ENCODE peak calls at places on chromosomes 12 and 14, in six cellular contexts. One of them, this sample, is unnamed.

GRCh38 chr14:37590096-37590809 is 4.8 kb downstream of the FOXA1 start:
- DNase-seq in OCI-LY7: no peak
- DNase-seq in HCT116: no peak
- DNase-seq in neural progenitor cell: no peak
- DNase-seq in SK-N-SH: no peak
- DNase-seq in GM23338: no peak
- DNase-seq in this sample: no peak

GRCh38 chr12:68759852-68760251 is 13.9 kb downstream of the SLC35E3 start:
- DNase-seq in OCI-LY7: no peak
- DNase-seq in HCT116: no peak
- DNase-seq in neural progenitor cell: no peak
- DNase-seq in SK-N-SH: no peak
- DNase-seq in GM23338: no peak
- DNase-seq in this sample: no peak

GRCh38 chr14:69118313-69118712 is 34.6 kb downstream of the DCAF5 start:
- DNase-seq in OCI-LY7: no peak
- DNase-seq in HCT116: no peak
- DNase-seq in neural progenitor cell: no peak
- DNase-seq in SK-N-SH: no peak
- DNase-seq in GM23338: no peak
- DNase-seq in this sample: no peak

GRCh38 chr14:104752338-104752734 is 611 bp upstream of the SIVA1 start:
- DNase-seq in OCI-LY7: no peak
- DNase-seq in HCT116: no peak
- DNase-seq in neural progenitor cell: no peak
- DNase-seq in SK-N-SH: no peak
- DNase-seq in GM23338: no peak
- DNase-seq in this sample: no peak

GRCh38 chr12:90333939-90334338 is 621.0 kb downstream of the CCER1 start:
- DNase-seq in OCI-LY7: no peak
- DNase-seq in HCT116: no peak
- DNase-seq in neural progenitor cell: no peak
- DNase-seq in SK-N-SH: no peak
- DNase-seq in GM23338: no peak
- DNase-seq in this sample: no peak

GRCh38 chr12:47894068-47894467 is 10.7 kb downstream of the VDR start:
- DNase-seq in OCI-LY7: peak
- DNase-seq in HCT116: no peak
- DNase-seq in neural progenitor cell: no peak
- DNase-seq in SK-N-SH: no peak
- DNase-seq in GM23338: no peak
- DNase-seq in this sample: peak

GRCh38 chr12:56411781-56412639 is 37.2 kb downstream of the TIMELESS start:
- DNase-seq in OCI-LY7: no peak
- DNase-seq in HCT116: no peak
- DNase-seq in neural progenitor cell: no peak
- DNase-seq in SK-N-SH: no peak
- DNase-seq in GM23338: no peak
- DNase-seq in this sample: no peak

GRCh38 chr12:118680361-118680963 is 300.9 kb upstream of the SRRM4 start:
- DNase-seq in OCI-LY7: no peak
- DNase-seq in HCT116: no peak
- DNase-seq in neural progenitor cell: peak
- DNase-seq in SK-N-SH: no peak
- DNase-seq in GM23338: peak
- DNase-seq in this sample: no peak

GRCh38 chr14:47490766-47491165 is 184.6 kb downstream of the MDGA2 start:
- DNase-seq in OCI-LY7: no peak
- DNase-seq in HCT116: no peak
- DNase-seq in neural progenitor cell: no peak
- DNase-seq in SK-N-SH: no peak
- DNase-seq in GM23338: no peak
- DNase-seq in this sample: no peak

GRCh38 chr12:67811437-67812361 is 163.2 kb downstream of the DYRK2 start:
- DNase-seq in OCI-LY7: no peak
- DNase-seq in HCT116: no peak
- DNase-seq in neural progenitor cell: no peak
- DNase-seq in SK-N-SH: no peak
- DNase-seq in GM23338: no peak
- DNase-seq in this sample: no peak

GRCh38 chr12:6751767-6752166 is 1.2 kb downstream of the MLF2 start:
- DNase-seq in OCI-LY7: no peak
- DNase-seq in HCT116: no peak
- DNase-seq in neural progenitor cell: no peak
- DNase-seq in SK-N-SH: no peak
- DNase-seq in GM23338: no peak
- DNase-seq in this sample: no peak

GRCh38 chr14:91241848-91242247 is 2.7 kb downstream of the GPR68 start:
- DNase-seq in OCI-LY7: peak
- DNase-seq in HCT116: no peak
- DNase-seq in neural progenitor cell: no peak
- DNase-seq in SK-N-SH: no peak
- DNase-seq in GM23338: no peak
- DNase-seq in this sample: no peak

GRCh38 chr14:100830681-100831080 is 4.8 kb downstream of the MEG3 start:
- DNase-seq in OCI-LY7: no peak
- DNase-seq in HCT116: no peak
- DNase-seq in neural progenitor cell: peak
- DNase-seq in SK-N-SH: no peak
- DNase-seq in GM23338: no peak
- DNase-seq in this sample: no peak

GRCh38 chr12:48717252-48717695 is 767 bp upstream of the CCNT1 start:
- DNase-seq in OCI-LY7: peak
- DNase-seq in HCT116: no peak
- DNase-seq in neural progenitor cell: peak
- DNase-seq in SK-N-SH: no peak
- DNase-seq in GM23338: peak
- DNase-seq in this sample: peak

GRCh38 chr12:96434107-96434506 is 33.9 kb upstream of the CDK17 start:
- DNase-seq in OCI-LY7: peak
- DNase-seq in HCT116: no peak
- DNase-seq in neural progenitor cell: no peak
- DNase-seq in SK-N-SH: no peak
- DNase-seq in GM23338: no peak
- DNase-seq in this sample: peak

DNA sequence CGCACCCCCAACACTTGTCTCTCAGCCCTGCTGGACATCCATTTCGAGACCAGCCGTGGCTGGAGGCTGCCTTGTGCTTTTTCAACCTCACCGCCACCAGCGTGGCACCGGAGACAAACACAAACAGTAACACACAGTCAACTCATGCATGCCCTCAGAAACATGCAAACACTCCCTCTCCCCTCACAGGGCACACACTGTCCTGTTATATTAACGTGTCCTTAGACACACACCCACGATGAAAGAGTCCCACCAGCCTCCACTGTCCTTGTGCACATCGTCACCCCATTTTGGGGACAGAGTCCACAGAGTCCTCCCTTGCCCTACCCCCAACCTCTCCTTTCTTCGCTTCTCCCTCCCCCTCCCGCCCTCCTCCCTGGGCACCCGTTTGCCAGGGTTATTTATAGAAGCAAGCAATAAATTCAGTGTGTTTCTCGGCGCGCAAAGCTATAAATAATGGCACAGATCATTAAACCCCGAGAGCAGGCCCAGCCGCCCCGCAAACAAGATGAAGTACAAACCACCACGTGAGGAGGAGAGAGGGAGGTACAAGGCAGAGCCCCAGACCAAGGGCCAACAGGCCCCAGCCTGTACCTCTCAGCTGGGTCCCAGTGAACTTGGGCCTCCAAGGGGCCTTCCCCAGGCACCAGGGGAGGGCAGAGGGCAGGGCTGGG is 27.8 kb downstream of the SMUG1 start:
- DNase-seq in OCI-LY7: no peak
- DNase-seq in HCT116: no peak
- DNase-seq in neural progenitor cell: no peak
- DNase-seq in SK-N-SH: no peak
- DNase-seq in GM23338: no peak
- DNase-seq in this sample: no peak
- H3K4me3 ChIP-seq in OCI-LY7: no peak
- H3K4me3 ChIP-seq in HCT116: no peak
- H3K4me3 ChIP-seq in neural progenitor cell: no peak
- H3K4me3 ChIP-seq in SK-N-SH: no peak
- H3K4me3 ChIP-seq in GM23338: no peak
- H3K4me3 ChIP-seq in this sample: no peak

GRCh38 chr14:52328286-52328685 is 14.2 kb downstream of the PTGER2 start:
- DNase-seq in OCI-LY7: no peak
- DNase-seq in HCT116: no peak
- DNase-seq in neural progenitor cell: no peak
- DNase-seq in SK-N-SH: no peak
- DNase-seq in GM23338: no peak
- DNase-seq in this sample: no peak

GRCh38 chr14:52327374-52328226 is 13.5 kb downstream of the PTGER2 start:
- DNase-seq in OCI-LY7: no peak
- DNase-seq in HCT116: no peak
- DNase-seq in neural progenitor cell: no peak
- DNase-seq in SK-N-SH: no peak
- DNase-seq in GM23338: no peak
- DNase-seq in this sample: no peak

GRCh38 chr14:52329678-52330376 is 15.7 kb downstream of the PTGER2 start:
- DNase-seq in OCI-LY7: no peak
- DNase-seq in HCT116: no peak
- DNase-seq in neural progenitor cell: no peak
- DNase-seq in SK-N-SH: no peak
- DNase-seq in GM23338: no peak
- DNase-seq in this sample: no peak

GRCh38 chr14:52325632-52326031 is 11.5 kb downstream of the PTGER2 start:
- DNase-seq in OCI-LY7: no peak
- DNase-seq in HCT116: no peak
- DNase-seq in neural progenitor cell: no peak
- DNase-seq in SK-N-SH: no peak
- DNase-seq in GM23338: no peak
- DNase-seq in this sample: no peak

GRCh38 chr14:52325126-52325525 is 11.0 kb downstream of the PTGER2 start:
- DNase-seq in OCI-LY7: peak
- DNase-seq in HCT116: no peak
- DNase-seq in neural progenitor cell: no peak
- DNase-seq in SK-N-SH: no peak
- DNase-seq in GM23338: no peak
- DNase-seq in this sample: no peak
- TF ChIP-seq EZH2phosphoT487 in OCI-LY7: no peak
- TF ChIP-seq EZH2phosphoT487 in HCT116: no peak
- TF ChIP-seq EZH2phosphoT487 in neural progenitor cell: no peak
- TF ChIP-seq EZH2phosphoT487 in SK-N-SH: no peak
- TF ChIP-seq EZH2phosphoT487 in GM23338: no peak
- TF ChIP-seq EZH2phosphoT487 in this sample: no peak

GRCh38 chr12:52877242-52877641 is 27.6 kb downstream of the KRT8 start:
- DNase-seq in OCI-LY7: no peak
- DNase-seq in HCT116: no peak
- DNase-seq in neural progenitor cell: no peak
- DNase-seq in SK-N-SH: no peak
- DNase-seq in GM23338: no peak
- DNase-seq in this sample: no peak

GRCh38 chr12:52879394-52880351 is 25.2 kb downstream of the KRT8 start:
- DNase-seq in OCI-LY7: peak
- DNase-seq in HCT116: peak
- DNase-seq in neural progenitor cell: peak
- DNase-seq in SK-N-SH: peak
- DNase-seq in GM23338: peak
- DNase-seq in this sample: peak

GRCh38 chr12:52874573-52875435 is 26.0 kb upstream of the KRT78 start:
- DNase-seq in OCI-LY7: no peak
- DNase-seq in HCT116: no peak
- DNase-seq in neural progenitor cell: no peak
- DNase-seq in SK-N-SH: no peak
- DNase-seq in GM23338: no peak
- DNase-seq in this sample: no peak

GRCh38 chr12:52876371-52876770 is 27.6 kb upstream of the KRT78 start:
- DNase-seq in OCI-LY7: no peak
- DNase-seq in HCT116: no peak
- DNase-seq in neural progenitor cell: no peak
- DNase-seq in SK-N-SH: no peak
- DNase-seq in GM23338: no peak
- DNase-seq in this sample: no peak

DNA sequence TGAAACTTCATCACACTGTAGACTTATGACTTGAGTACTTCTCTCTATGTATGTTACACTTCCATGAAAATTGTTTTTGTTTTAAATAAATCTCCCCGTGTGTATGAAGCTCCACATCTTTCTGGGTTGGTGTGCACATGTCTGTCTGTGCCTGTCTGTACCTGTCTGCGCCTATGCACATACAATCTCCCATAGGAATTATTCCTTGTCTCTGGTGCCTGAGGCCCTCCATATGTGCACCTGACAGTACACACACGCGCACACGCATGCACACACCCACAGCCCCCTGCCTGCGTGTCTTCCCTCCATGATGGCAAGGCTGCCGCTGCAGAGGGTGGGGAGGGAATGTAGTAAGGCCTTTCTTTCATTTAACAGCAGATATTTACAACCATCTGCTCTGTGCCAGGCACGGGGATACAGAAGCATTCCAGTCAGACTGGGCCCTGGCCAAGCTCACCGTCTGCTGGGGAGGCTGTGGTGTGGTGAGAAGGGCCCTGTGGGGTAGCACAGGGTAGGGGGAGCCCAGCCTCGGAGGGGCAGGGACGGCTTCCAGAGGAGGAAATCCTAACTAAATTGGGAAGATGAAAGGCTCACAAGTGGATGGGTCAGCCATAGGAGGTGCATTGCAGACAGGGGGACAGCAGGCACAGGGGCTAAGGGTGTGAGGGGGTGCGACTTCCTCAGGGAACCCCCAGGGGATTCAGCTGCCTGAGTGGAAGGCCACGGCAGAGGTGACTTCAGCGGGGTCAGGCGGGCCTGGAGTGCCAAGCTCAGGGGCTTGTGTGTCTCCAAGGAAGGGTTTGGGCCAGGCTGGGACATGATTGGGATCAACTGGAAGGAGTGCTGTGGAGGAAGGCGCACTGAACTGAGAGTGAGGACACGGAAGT is 26.1 kb downstream of the KRT8 start:
- DNase-seq in OCI-LY7: no peak
- DNase-seq in HCT116: no peak
- DNase-seq in neural progenitor cell: no peak
- DNase-seq in SK-N-SH: no peak
- DNase-seq in GM23338: no peak
- DNase-seq in this sample: no peak
- H3K4me3 ChIP-seq in OCI-LY7: no peak
- H3K4me3 ChIP-seq in HCT116: no peak
- H3K4me3 ChIP-seq in neural progenitor cell: peak
- H3K4me3 ChIP-seq in SK-N-SH: no peak
- H3K4me3 ChIP-seq in GM23338: peak
- H3K4me3 ChIP-seq in this sample: peak

DNA sequence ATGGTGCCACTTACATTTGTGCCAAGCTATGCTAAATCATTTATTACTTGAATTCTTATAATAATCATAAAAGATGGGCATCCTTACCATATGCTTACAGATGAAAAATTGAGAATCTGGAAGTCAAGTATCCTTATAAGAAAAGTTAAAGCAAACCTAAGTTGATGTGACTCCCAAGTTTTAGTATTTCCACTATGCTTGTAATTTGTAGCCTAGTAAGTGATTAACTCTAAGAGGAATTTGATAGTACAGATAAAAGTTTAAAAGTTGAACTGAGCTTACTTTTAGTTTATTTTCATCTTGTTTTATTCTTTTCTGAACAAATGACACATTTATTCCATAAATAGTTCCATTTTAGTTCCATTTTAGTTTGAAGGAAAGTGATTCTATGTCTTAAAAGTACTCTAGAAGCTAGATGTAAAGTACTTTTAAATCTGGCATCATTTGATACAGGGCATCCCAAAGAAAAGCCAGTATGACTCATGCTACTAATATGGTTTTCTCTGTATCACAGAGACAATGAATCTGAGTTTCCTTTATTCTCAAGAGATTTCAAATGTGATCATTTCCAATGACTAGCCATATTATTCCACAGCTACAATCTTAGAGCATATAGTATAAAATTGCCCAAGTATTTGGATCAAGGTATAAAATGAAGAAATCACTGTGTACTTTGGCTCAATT is 596.0 kb downstream of the SLC16A7 start:
- DNase-seq in OCI-LY7: no peak
- DNase-seq in HCT116: no peak
- DNase-seq in neural progenitor cell: no peak
- DNase-seq in SK-N-SH: no peak
- DNase-seq in GM23338: no peak
- DNase-seq in this sample: no peak
- TF ChIP-seq EZH2phosphoT487 in OCI-LY7: no peak
- TF ChIP-seq EZH2phosphoT487 in HCT116: no peak
- TF ChIP-seq EZH2phosphoT487 in neural progenitor cell: no peak
- TF ChIP-seq EZH2phosphoT487 in SK-N-SH: no peak
- TF ChIP-seq EZH2phosphoT487 in GM23338: no peak
- TF ChIP-seq EZH2phosphoT487 in this sample: no peak

This sample was measured in MM.1S.